ENCODE peak calls at places on chromosomes 6 and 20, in four cellular contexts. B, H, V and P are unnamed samples.

GRCh38 chr20:20594171-20594530 is 118.3 kb downstream of the RALGAPA2 start:
- DNase-seq in V (no peak), H (no peak), B (no peak), P (no peak)

GRCh38 chr20:5222919-5223634 is 93.7 kb downstream of the PROKR2 start:
- DNase-seq in V (peak; percentile 49), B (peak; percentile 22), H (peak; percentile 13), P (no peak)

GRCh38 chr20:4966826-4967751 is 34.2 kb downstream of the SLC23A2 start:
- DNase-seq in H (no peak), B (no peak), V (no peak), P (no peak)

GRCh38 chr6:42007753-42008528 is 42.4 kb upstream of the TAF8 start:
- DNase-seq in V (no peak), H (no peak), B (peak; percentile 31), P (no peak)

GRCh38 chr6:52990342-52990741 is 4.7 kb downstream of the GSTA4 start:
- DNase-seq in B (no peak), H (peak; percentile 38), V (no peak), P (no peak)

GRCh38 chr20:35091808-35092523 is 641 bp downstream of the TRPC4AP start:
- DNase-seq in V (no peak), H (no peak), B (no peak), P (no peak)

GRCh38 chr6:161233986-161234620 is 39.8 kb downstream of the AGPAT4 start:
- DNase-seq in V (peak; percentile 87), B (no peak), H (peak; percentile 71), P (no peak)

GRCh38 chr6:90905351-90905750 is 318.5 kb upstream of the MAP3K7 start:
- DNase-seq in H (no peak), B (no peak), V (no peak), P (no peak)